ENCODE peak calls at places on chromosomes 11 and 22, in seven cellular contexts. O is body of pancreas, Q is Peyer's patch, R is transverse colon, A is right lobe of liver, C is K562, I is adrenal gland. B is an unnamed sample.

GRCh38 chr11:69131644-69132300 is 24.0 kb upstream of the SMIM38 start:
- DNase-seq in Q (no peak), I (peak), R (peak), C (peak), O (peak), A (peak), B (peak)

GRCh38 chr11:71311176-71311925 is 59.0 kb upstream of the SHANK2 start:
- DNase-seq in R (no peak), I (no peak), O (no peak), A (no peak), C (no peak), Q (peak), B (no peak)

GRCh38 chr22:20569059-20570058 is 61.9 kb downstream of the MED15 start:
- DNase-seq in R (peak), C (no peak), O (peak), I (peak), A (peak), Q (peak), B (peak)

GRCh38 chr11:40281055-40281580 is 1178.3 kb downstream of the LRRC4C start:
- DNase-seq in R (no peak), Q (no peak), A (no peak), I (no peak), O (no peak), C (no peak), B (no peak)

GRCh38 chr11:203056-203944 is 3.9 kb downstream of the BET1L start:
- DNase-seq in A (no peak), O (no peak), I (no peak), C (no peak), R (no peak), Q (no peak), B (no peak)

GRCh38 chr22:46399625-46400024 is 64.1 kb downstream of the TRMU start:
- DNase-seq in A (no peak), R (no peak), I (no peak), C (no peak), O (no peak), Q (no peak), B (no peak)

GRCh38 chr11:98564233-98564632 is 456.5 kb upstream of the CNTN5 start:
- DNase-seq in Q (no peak), O (no peak), R (no peak), C (no peak), A (no peak), I (no peak), B (no peak)

GRCh38 chr22:48342732-48343131 is 1484.9 kb downstream of the BRD1 start:
- DNase-seq in I (no peak), R (no peak), A (peak), O (no peak), Q (no peak), C (no peak), B (no peak)

GRCh38 chr22:45475876-45476514 is 26.7 kb upstream of the FBLN1 start:
- DNase-seq in O (no peak), R (no peak), A (no peak), I (no peak), C (no peak), Q (no peak), B (no peak)

GRCh38 chr11:95081412-95081811 is 8.2 kb upstream of the ENDOD1 start:
- DNase-seq in I (peak), A (no peak), O (no peak), C (no peak), R (no peak), Q (no peak), B (no peak)

GRCh38 chr11:130478204-130478701 is 29.8 kb downstream of the ADAMTS15 start:
- DNase-seq in Q (peak), A (no peak), O (peak), I (peak), R (peak), C (no peak), B (peak)

GRCh38 chr11:93081694-93082093 is 112.2 kb downstream of the MTNR1B start:
- DNase-seq in Q (no peak), I (no peak), R (no peak), A (no peak), O (no peak), C (no peak), B (no peak)

GRCh38 chr11:94909371-94909820 is 64.0 kb downstream of the CWC15 start:
- DNase-seq in O (no peak), R (no peak), Q (no peak), A (no peak), C (no peak), I (no peak), B (no peak)

GRCh38 chr11:32792948-32793475 is 1.4 kb downstream of the CCDC73 start:
- DNase-seq in O (peak), Q (peak), I (peak), A (no peak), C (peak), R (peak), B (no peak)

GRCh38 chr22:29855611-29856181 is 17.6 kb upstream of the ASCC2 start:
- DNase-seq in C (no peak), I (peak), A (no peak), Q (no peak), R (no peak), O (no peak), B (no peak)

GRCh38 chr22:24216541-24217209 is 28.2 kb downstream of the GGT5 start:
- DNase-seq in Q (no peak), O (no peak), A (peak), C (no peak), R (no peak), I (no peak), B (no peak)

GRCh38 chr11:100434821-100435641 is 252.1 kb upstream of the ARHGAP42 start:
- DNase-seq in C (no peak), I (no peak), O (no peak), Q (no peak), A (no peak), R (no peak), B (no peak)

GRCh38 chr11:44607987-44608386 is 42.5 kb downstream of the CD82 start:
- DNase-seq in R (no peak), A (no peak), C (peak), I (no peak), O (no peak), Q (no peak), B (no peak)

GRCh38 chr22:46572911-46573780 is 35.7 kb upstream of the CELSR1 start:
- DNase-seq in R (no peak), O (peak), A (peak), C (no peak), Q (no peak), I (no peak), B (no peak)

GRCh38 chr22:30210235-30210831 is 36.2 kb downstream of the LIF start:
- DNase-seq in R (no peak), Q (no peak), A (peak), C (no peak), I (no peak), O (peak), B (peak)

GRCh38 chr11:86099727-86100320 is 30.9 kb upstream of the PICALM start:
- DNase-seq in R (peak), I (no peak), O (no peak), C (no peak), Q (peak), A (no peak), B (no peak)

GRCh38 chr11:100964400-100964799 is 165.2 kb downstream of the PGR start:
- DNase-seq in O (no peak), I (no peak), Q (no peak), C (no peak), R (no peak), A (no peak), B (no peak)

GRCh38 chr11:25596701-25597100 is 735.2 kb upstream of the ANO3 start:
- DNase-seq in Q (no peak), R (no peak), O (no peak), I (no peak), C (no peak), A (no peak), B (no peak)

GRCh38 chr11:74699615-74700396 is 31.4 kb downstream of the CHRDL2 start:
- DNase-seq in O (no peak), I (no peak), A (no peak), C (no peak), R (no peak), Q (no peak), B (no peak)

GRCh38 chr11:115503083-115503885 is 931 bp downstream of the CADM1 start:
- DNase-seq in C (no peak), O (peak), Q (no peak), I (peak), A (peak), R (peak), B (no peak)

GRCh38 chr11:74522776-74523175 is 29.3 kb upstream of the LIPT2 start:
- DNase-seq in I (no peak), A (no peak), Q (no peak), R (no peak), O (no peak), C (no peak), B (no peak)

GRCh38 chr11:128840137-128840536 is 27.0 kb downstream of the KCNJ1 start:
- DNase-seq in A (no peak), O (no peak), I (no peak), R (no peak), C (no peak), Q (no peak), B (no peak)

GRCh38 chr22:20979243-20979809 is 2.8 kb upstream of the LZTR1 start:
- DNase-seq in O (peak), R (peak), A (peak), Q (peak), C (peak), I (peak), B (no peak)

GRCh38 chr11:115759622-115760527 is 255.7 kb upstream of the CADM1 start:
- DNase-seq in O (peak), Q (no peak), I (peak), C (no peak), R (peak), A (no peak), B (no peak)

GRCh38 chr11:74257934-74258553 is 53.4 kb downstream of the P4HA3 start:
- DNase-seq in I (no peak), Q (no peak), O (peak), A (no peak), R (peak), C (no peak), B (no peak)

GRCh38 chr22:34105461-34106062 is 185.3 kb upstream of the LARGE1 start:
- DNase-seq in C (no peak), A (peak), O (peak), R (peak), Q (peak), I (peak), B (peak)

GRCh38 chr11:60768202-60768601 is 11.5 kb downstream of the MS4A15 start:
- DNase-seq in Q (no peak), I (no peak), C (no peak), R (no peak), A (no peak), O (no peak), B (no peak)

GRCh38 chr11:124313131-124313530 is 618 bp downstream of the OR8D1 start:
- DNase-seq in R (no peak), C (no peak), A (no peak), Q (no peak), O (no peak), I (no peak), B (no peak)

DNA sequence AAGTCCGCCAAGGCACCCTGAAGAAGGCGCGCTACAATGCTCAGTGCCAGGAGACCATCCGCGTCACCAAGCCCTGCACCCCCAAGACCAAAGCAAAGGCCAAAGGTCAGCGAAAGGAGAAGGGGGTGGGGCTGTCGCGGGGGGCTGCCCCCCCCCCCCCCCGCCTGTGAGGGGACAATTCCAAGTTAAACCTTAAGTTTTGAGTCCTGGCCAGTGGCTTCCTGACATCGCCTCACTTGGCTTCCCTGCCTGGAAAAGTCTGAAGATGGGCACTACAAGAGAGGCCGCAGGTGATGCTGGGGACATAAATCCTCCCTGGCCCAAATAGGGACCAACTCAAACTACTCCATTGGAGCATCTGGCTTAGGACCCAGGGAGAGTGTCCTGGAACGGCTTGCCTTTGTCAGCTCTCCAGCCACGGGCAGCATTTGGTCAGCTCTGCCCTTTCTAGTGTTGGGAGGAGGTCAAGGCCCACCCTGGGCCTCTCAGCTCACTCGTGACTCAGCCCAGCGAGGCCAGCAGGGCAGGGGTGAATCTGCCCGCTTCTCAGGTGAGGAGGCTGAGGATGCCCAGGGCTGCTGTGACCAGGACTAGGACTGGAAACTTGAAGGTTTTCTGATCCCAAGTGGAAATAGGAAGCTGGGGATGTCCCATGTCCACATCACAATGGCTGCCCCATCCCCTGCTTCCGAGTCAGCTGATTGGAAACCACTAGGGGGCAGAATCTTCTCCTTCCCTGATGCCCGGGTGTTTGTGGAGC is 1.4 kb downstream of the MDK start:
- DNase-seq in I (peak), Q (no peak), R (no peak), O (peak), A (no peak), C (no peak), B (peak)
- TF ChIP-seq POLR2A in I (no peak), Q (no peak), R (no peak), O (no peak), A (no peak), C (no peak), B (no peak)

GRCh38 chr11:108496643-108497256 is 1.4 kb downstream of the POGLUT3 start:
- DNase-seq in Q (no peak), C (no peak), O (no peak), A (no peak), R (no peak), I (no peak), B (no peak)
- TF ChIP-seq POLR2A in Q (no peak), C (no peak), O (no peak), A (no peak), R (no peak), I (no peak), B (no peak)

DNA sequence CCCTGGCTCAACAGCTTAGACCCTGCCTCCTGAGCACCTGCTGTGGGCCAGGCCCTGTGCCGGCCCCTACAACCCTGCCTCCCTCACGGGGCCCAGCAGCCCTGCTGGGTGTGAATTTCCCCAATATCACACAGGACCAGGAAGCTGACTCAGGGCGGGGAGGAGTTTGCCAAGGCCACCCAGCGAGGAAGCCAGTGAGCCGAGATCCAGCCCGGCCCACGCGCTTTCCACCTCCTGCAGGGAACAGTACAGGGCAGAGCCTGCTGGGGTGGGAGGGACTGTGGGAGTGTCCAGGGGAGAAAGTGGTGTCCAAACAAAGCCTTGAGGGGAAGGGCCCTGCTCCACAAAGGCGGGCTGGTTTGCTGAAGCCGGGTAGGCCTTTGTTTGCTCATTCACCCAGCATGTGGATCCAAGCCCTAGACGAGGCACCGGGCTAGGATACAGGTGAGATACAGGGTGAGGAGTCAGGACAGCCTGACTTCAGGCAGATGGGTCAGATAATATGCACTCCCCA is 26.8 kb downstream of the RPL3 start:
- DNase-seq in R (peak), I (peak), C (peak), Q (peak), O (peak), A (peak), B (peak)
- TF ChIP-seq POLR2A in R (peak), I (peak), C (peak), Q (no peak), O (peak), A (peak), B (peak)

GRCh38 chr11:7664867-7665266 is 8.4 kb downstream of the CYB5R2 start:
- DNase-seq in A (no peak), C (no peak), R (no peak), I (no peak), Q (no peak), O (no peak), B (no peak)

GRCh38 chr11:7667460-7667859 is 5.8 kb downstream of the CYB5R2 start:
- DNase-seq in C (no peak), O (no peak), Q (no peak), A (no peak), I (no peak), R (no peak), B (no peak)

GRCh38 chr11:7668464-7668863 is 4.8 kb downstream of the CYB5R2 start:
- DNase-seq in O (no peak), Q (no peak), A (no peak), C (no peak), R (no peak), I (no peak), B (no peak)

GRCh38 chr11:7666292-7666866 is 6.9 kb downstream of the CYB5R2 start:
- DNase-seq in O (peak), Q (no peak), I (no peak), C (no peak), R (no peak), A (no peak), B (no peak)

DNA sequence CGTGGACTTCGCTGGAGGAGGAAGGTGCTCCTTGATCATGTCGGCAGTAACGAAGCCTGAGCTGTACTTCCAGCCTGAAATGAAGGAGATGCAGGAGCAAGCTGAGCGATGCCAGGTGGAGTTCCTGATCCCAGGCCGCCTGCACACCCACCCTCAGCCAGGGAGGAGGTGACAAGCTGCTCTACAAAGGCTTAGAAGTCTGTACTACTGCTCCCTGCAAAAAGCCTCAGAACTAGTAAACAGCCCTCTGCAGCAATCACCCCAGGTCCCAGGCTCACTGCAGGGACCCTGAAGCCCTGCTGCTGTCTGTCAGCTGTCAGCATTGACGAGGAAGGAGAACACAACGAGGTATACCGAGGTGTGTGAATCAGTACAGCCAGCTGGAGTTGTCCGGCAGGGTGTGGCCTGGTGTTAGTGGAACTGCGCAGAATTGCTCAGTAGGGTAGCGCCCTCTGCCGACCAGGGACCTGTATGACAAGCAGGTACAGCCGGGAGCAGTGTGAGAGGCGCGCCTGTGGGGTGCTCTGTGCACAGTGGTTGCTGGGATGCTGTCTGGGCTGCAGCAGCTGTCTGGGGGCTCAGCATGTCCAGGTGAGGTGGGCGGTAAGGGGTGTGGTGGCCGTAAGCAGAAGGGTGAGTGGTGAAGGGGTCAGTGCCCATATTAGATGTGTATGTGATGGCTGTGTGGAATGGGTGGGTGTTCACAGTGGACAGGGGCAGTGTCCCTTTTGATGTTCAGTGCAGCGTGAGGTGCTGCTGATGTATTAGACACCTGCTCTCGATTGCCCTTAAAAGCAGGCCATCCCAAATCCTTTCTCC is 7.6 kb downstream of the CYB5R2 start:
- DNase-seq in I (peak), R (peak), Q (peak), A (peak), C (peak), O (peak), B (peak)
- TF ChIP-seq POLR2A in I (no peak), R (no peak), Q (no peak), A (no peak), C (no peak), O (no peak), B (no peak)

GRCh38 chr11:96242971-96243647 is 99.9 kb downstream of the MAML2 start:
- DNase-seq in A (peak), Q (peak), O (peak), R (peak), I (peak), C (peak), B (peak)
- TF ChIP-seq POLR2A in A (no peak), Q (peak), O (peak), R (peak), I (peak), C (peak), B (no peak)

GRCh38 chr11:118792642-118793124 is 1.7 kb upstream of the DDX6 start:
- DNase-seq in A (peak), C (peak), R (peak), Q (peak), O (peak), I (peak), B (no peak)
- TF ChIP-seq POLR2A in A (peak), C (peak), R (peak), Q (peak), O (peak), I (peak), B (no peak)

GRCh38 chr11:61799665-61800284 is 7.1 kb downstream of the FEN1 start:
- DNase-seq in O (no peak), A (peak), R (no peak), C (no peak), I (no peak), Q (no peak), B (no peak)
- TF ChIP-seq POLR2A in O (no peak), A (no peak), R (no peak), C (no peak), I (no peak), Q (no peak), B (no peak)

GRCh38 chr22:40950888-40951794 is at the start of gene RBX1:
- DNase-seq in I (peak), A (peak), C (peak), R (peak), Q (peak), O (peak), B (peak)

GRCh38 chr22:40953446-40953845 is 2.3 kb downstream of the RBX1 start:
- DNase-seq in I (no peak), R (no peak), Q (no peak), C (no peak), O (no peak), A (no peak), B (no peak)

GRCh38 chr22:40955516-40955915 is 4.3 kb downstream of the RBX1 start:
- DNase-seq in O (no peak), Q (no peak), C (no peak), R (no peak), A (no peak), I (no peak), B (no peak)

GRCh38 chr22:40951795-40952602 is 821 bp downstream of the RBX1 start:
- DNase-seq in O (no peak), C (no peak), I (no peak), Q (no peak), A (no peak), R (no peak), B (no peak)

GRCh38 chr22:40954095-40954494 is 2.9 kb downstream of the RBX1 start:
- DNase-seq in R (no peak), Q (no peak), I (no peak), A (no peak), O (no peak), C (no peak), B (no peak)
- TF ChIP-seq POLR2A in R (no peak), Q (no peak), I (no peak), A (no peak), O (no peak), C (no peak), B (no peak)